ENCODE peak calls at places on chromosome 17, in four cellular contexts. H is colonic mucosa, L is osteoblast, S is breast epithelium. P is an unnamed sample.

GRCh38 chr17:37060966-37061365 is 112.2 kb downstream of the AATF start:
- DNase-seq in H (no peak), L (no peak), S (no peak), P (no peak)

GRCh38 chr17:7932483-7932891 is 481 bp downstream of the CNTROB start:
- DNase-seq in H (peak; percentile 45), L (peak; percentile 88), S (no peak), P (no peak)

GRCh38 chr17:35540589-35541404 is 3.3 kb upstream of the SLFN12L start:
- DNase-seq in H (peak; percentile 43), L (peak; percentile 62), S (no peak), P (no peak)

GRCh38 chr17:76735006-76735405 is 2.1 kb downstream of the SRSF2 start:
- DNase-seq in H (no peak), L (peak; percentile 71), S (no peak), P (no peak)

GRCh38 chr17:28661635-28662526 is at the start of the genes SDF2 and SUPT6H:
- DNase-seq in H (peak; percentile 93), L (peak; percentile 99), S (peak; percentile 91), P (peak; percentile 73)

GRCh38 chr17:28010406-28010805 is 32.1 kb upstream of the NLK start:
- DNase-seq in H (no peak), L (no peak), S (no peak), P (no peak)

GRCh38 chr17:7885357-7886226 is 3.0 kb upstream of the CHD3 start:
- DNase-seq in H (peak; percentile 67), L (peak; percentile 97), S (peak; percentile 56), P (no peak)

GRCh38 chr17:1331708-1332107 is 52.2 kb downstream of the TRARG1 start:
- DNase-seq in H (no peak), L (peak; percentile 52), S (no peak), P (no peak)

GRCh38 chr17:42289863-42290165 is 1.5 kb downstream of the STAT5A start:
- DNase-seq in H (no peak), L (no peak), S (no peak), P (no peak)

GRCh38 chr17:4150106-4150505 is 7.1 kb downstream of the CYB5D2 start:
- DNase-seq in H (no peak), L (no peak), S (no peak), P (no peak)

GRCh38 chr17:31053076-31053475 is 41.7 kb upstream of the NF1 start:
- DNase-seq in H (no peak), L (no peak), S (no peak), P (no peak)

GRCh38 chr17:13329421-13329820 is 272.3 kb downstream of the HS3ST3A1 start:
- DNase-seq in H (no peak), L (no peak), S (no peak), P (no peak)

GRCh38 chr17:55237268-55237667 is 27.5 kb upstream of the HLF start:
- DNase-seq in H (no peak), L (no peak), S (no peak), P (no peak)

GRCh38 chr17:65850486-65850885 is 289.0 kb upstream of the AXIN2 start:
- DNase-seq in H (no peak), L (peak; percentile 79), S (no peak), P (no peak)

GRCh38 chr17:31371511-31372097 is 19.9 kb upstream of the RAB11FIP4 start:
- DNase-seq in H (no peak), L (no peak), S (no peak), P (no peak)

GRCh38 chr17:45702666-45703266 is 81.4 kb upstream of the CRHR1 start:
- DNase-seq in H (no peak), L (no peak), S (no peak), P (no peak)

GRCh38 chr17:60067871-60068270 is 10.8 kb downstream of the HEATR6 start:
- DNase-seq in H (no peak), L (no peak), S (no peak), P (no peak)

GRCh38 chr17:50308666-50309065 is 34.4 kb downstream of the TMEM92 start:
- DNase-seq in H (no peak), L (no peak), S (no peak), P (no peak)

GRCh38 chr17:488993-489757 is 136.6 kb upstream of the RPH3AL start:
- DNase-seq in H (no peak), L (no peak), S (no peak), P (no peak)

GRCh38 chr17:72545756-72546155 is 424.9 kb downstream of the SOX9 start:
- DNase-seq in H (no peak), L (peak; percentile 80), S (no peak), P (no peak)

GRCh38 chr17:50035421-50035879 is 20.5 kb upstream of the ITGA3 start:
- DNase-seq in H (no peak), L (no peak), S (no peak), P (no peak)

GRCh38 chr17:77829871-77830799 is 128.4 kb upstream of the TNRC6C start:
- DNase-seq in H (no peak), L (peak; percentile 97), S (peak; percentile 50), P (no peak)

GRCh38 chr17:8946476-8946875 is 19.0 kb downstream of the PIK3R5 start:
- DNase-seq in H (no peak), L (no peak), S (no peak), P (no peak)

GRCh38 chr17:15510361-15510760 is 42.9 kb upstream of the CDRT4 start:
- DNase-seq in H (no peak), L (peak; percentile 88), S (no peak), P (no peak)

GRCh38 chr17:31096106-31096436 is 1.3 kb downstream of the NF1 start:
- DNase-seq in H (no peak), L (no peak), S (no peak), P (no peak)

GRCh38 chr17:19928299-19928698 is 49.3 kb downstream of the AKAP10 start:
- DNase-seq in H (no peak), L (no peak), S (no peak), P (no peak)

GRCh38 chr17:78960945-78961344 is 18.8 kb downstream of the LGALS3BP start:
- DNase-seq in H (no peak), L (peak; percentile 36), S (no peak), P (no peak)

GRCh38 chr17:14156689-14157088 is 80.0 kb downstream of the CDRT15 start:
- DNase-seq in H (no peak), L (peak; percentile 8), S (no peak), P (no peak)

GRCh38 chr17:71909155-71909554 is 211.7 kb upstream of the SOX9 start:
- DNase-seq in H (no peak), L (no peak), S (no peak), P (no peak)

GRCh38 chr17:48175692-48176450 is 68.3 kb downstream of the SNX11 start:
- DNase-seq in H (no peak), L (peak; percentile 89), S (no peak), P (no peak)

GRCh38 chr17:27620721-27621120 is 10.3 kb upstream of the LGALS9 start:
- DNase-seq in H (no peak), L (no peak), S (no peak), P (no peak)

GRCh38 chr17:27523712-27524111 is 67.5 kb downstream of the KSR1 start:
- DNase-seq in H (no peak), L (no peak), S (no peak), P (no peak)

GRCh38 chr17:79073706-79074088 is 927 bp upstream of the ENGASE start:
- DNase-seq in H (peak; percentile 83), L (peak; percentile 86), S (no peak), P (no peak)

GRCh38 chr17:59330314-59330942 is 1.0 kb upstream of the YPEL2 start:
- DNase-seq in H (peak; percentile 91), L (no peak), S (no peak), P (no peak)

GRCh38 chr17:39598635-39599005 is 9.1 kb downstream of the NEUROD2 start:
- DNase-seq in H (no peak), L (no peak), S (no peak), P (no peak)
- H3K27ac ChIP-seq in H (no peak overlapping the region), L (no peak overlapping the region), S (no peak overlapping the region), P (no peak overlapping the region)

GRCh38 chr17:57557363-57557762 is 187.7 kb downstream of the CCDC182 start:
- DNase-seq in H (no peak), L (peak; percentile 47), S (no peak), P (no peak)

GRCh38 chr17:57559634-57560387 is 185.3 kb downstream of the CCDC182 start:
- DNase-seq in H (no peak), L (no peak), S (no peak), P (no peak)

GRCh38 chr17:57557793-57558681 is 187.1 kb downstream of the CCDC182 start:
- DNase-seq in H (no peak), L (peak; percentile 86), S (no peak), P (no peak)

GRCh38 chr17:57561072-57561861 is 183.8 kb downstream of the CCDC182 start:
- DNase-seq in H (no peak), L (no peak), S (no peak), P (no peak)

DNA sequence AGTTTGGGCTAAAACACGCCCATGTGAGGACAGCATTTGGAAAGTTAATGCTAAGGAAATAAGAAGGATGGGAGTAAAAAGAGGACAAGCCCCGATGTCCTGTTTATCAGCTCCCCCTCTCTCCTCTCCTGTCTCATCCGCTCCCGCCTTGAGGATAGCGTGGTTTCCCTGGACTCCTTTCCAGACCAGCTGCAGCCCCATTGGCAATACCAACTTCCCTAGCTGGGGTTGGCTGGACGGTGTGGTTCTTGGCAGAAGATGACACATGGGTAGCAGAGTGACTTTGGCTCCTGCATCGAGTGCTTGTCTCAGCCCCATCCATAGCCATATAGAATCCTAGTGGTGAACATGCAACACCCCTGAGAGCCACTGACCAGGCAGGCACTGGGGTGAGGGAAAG is 185.9 kb downstream of the CCDC182 start:
- DNase-seq in H (no peak), L (no peak), S (no peak), P (no peak)
- H3K27ac ChIP-seq in H (no peak overlapping the region), L (no peak overlapping the region), S (no peak overlapping the region), P (no peak overlapping the region)

GRCh38 chr17:64326420-64327054 is 63.5 kb upstream of the TEX2 start:
- DNase-seq in H (no peak), L (no peak), S (peak; percentile 64), P (no peak)
- H3K27ac ChIP-seq in H (no peak overlapping the region), L (peak overlapping the region; percentile 48), S (peak overlapping the region; percentile 89), P (no peak overlapping the region)

DNA sequence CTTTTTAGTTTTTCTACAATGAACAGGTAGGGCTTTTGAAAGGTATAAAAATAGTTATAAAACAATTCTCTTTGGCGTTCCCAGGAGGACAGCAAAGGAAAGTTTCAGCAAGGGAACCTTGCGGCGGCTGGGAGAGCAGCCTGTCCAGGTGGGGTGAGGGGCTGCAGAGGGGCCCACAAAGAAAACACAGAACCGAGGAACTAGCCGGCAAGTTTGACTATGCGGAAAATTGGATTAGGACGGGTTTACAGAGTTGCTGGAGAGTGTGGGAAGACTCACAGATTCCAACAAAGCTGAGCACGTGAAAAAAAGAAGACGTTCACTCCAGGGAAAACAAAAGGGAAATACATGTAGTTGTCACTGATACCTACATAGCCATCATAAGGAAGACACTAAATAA is 40.2 kb upstream of the METTL16 start:
- DNase-seq in H (no peak), L (peak; percentile 73), S (no peak), P (no peak)
- H3K27ac ChIP-seq in H (no peak overlapping the region), L (no peak overlapping the region), S (no peak overlapping the region), P (no peak overlapping the region)

P was measured in iPS DF 6.9.